ENCODE peak calls at places on chromosomes 6 and 20, in ten cellular contexts. One of them, this sample, is unnamed.

GRCh38 chr6:15183979-15184378 is 61.9 kb upstream of the JARID2 start:
- DNase-seq in fibroblast of lung: no peak
- DNase-seq in mesothelial cell of epicardium: no peak
- DNase-seq in RCC 7860: no peak
- DNase-seq in NCI-H1048: no peak
- DNase-seq in EH: no peak
- DNase-seq in activated CD4-positive, alpha-beta T cell treated with anti-CD3 and anti-CD28 coated beads, Interleukin-2, amount 50 U/mL, for 1 hour: no peak
- DNase-seq in immature natural killer cell: no peak
- DNase-seq in activated naive CD4-positive, alpha-beta T cell treated with anti-CD3 and anti-CD28 coated beads for 36 hours: peak
- DNase-seq in stimulated activated CD4-positive, alpha-beta T cell treated with anti-CD3 and anti-CD28 coated beads, Interleukin-1b, Interleukin-23, amount 100 ng/mL, for 4 hours: peak
- DNase-seq in this sample: no peak

GRCh38 chr6:103047567-103047966 is 1654.1 kb downstream of the GRIK2 start:
- DNase-seq in stimulated activated CD4-positive, alpha-beta T cell treated with anti-CD3 and anti-CD28 coated beads, Interleukin-1b, Interleukin-23, amount 100 ng/mL, for 4 hours: no peak
- DNase-seq in activated CD4-positive, alpha-beta T cell treated with anti-CD3 and anti-CD28 coated beads, Interleukin-2, amount 50 U/mL, for 1 hour: no peak
- DNase-seq in fibroblast of lung: no peak
- DNase-seq in mesothelial cell of epicardium: no peak
- DNase-seq in EH: no peak
- DNase-seq in RCC 7860: no peak
- DNase-seq in activated naive CD4-positive, alpha-beta T cell treated with anti-CD3 and anti-CD28 coated beads for 36 hours: no peak
- DNase-seq in NCI-H1048: no peak
- DNase-seq in immature natural killer cell: no peak
- DNase-seq in this sample: no peak

GRCh38 chr20:4046926-4047325 is 31.6 kb upstream of the RNF24 start:
- DNase-seq in activated CD4-positive, alpha-beta T cell treated with anti-CD3 and anti-CD28 coated beads, Interleukin-2, amount 50 U/mL, for 1 hour: no peak
- DNase-seq in mesothelial cell of epicardium: no peak
- DNase-seq in stimulated activated CD4-positive, alpha-beta T cell treated with anti-CD3 and anti-CD28 coated beads, Interleukin-1b, Interleukin-23, amount 100 ng/mL, for 4 hours: no peak
- DNase-seq in RCC 7860: no peak
- DNase-seq in EH: no peak
- DNase-seq in NCI-H1048: no peak
- DNase-seq in activated naive CD4-positive, alpha-beta T cell treated with anti-CD3 and anti-CD28 coated beads for 36 hours: no peak
- DNase-seq in fibroblast of lung: no peak
- DNase-seq in immature natural killer cell: no peak
- DNase-seq in this sample: no peak

GRCh38 chr6:41937472-41937871 is 4.1 kb downstream of the CCND3 start:
- DNase-seq in NCI-H1048: no peak
- DNase-seq in stimulated activated CD4-positive, alpha-beta T cell treated with anti-CD3 and anti-CD28 coated beads, Interleukin-1b, Interleukin-23, amount 100 ng/mL, for 4 hours: no peak
- DNase-seq in activated naive CD4-positive, alpha-beta T cell treated with anti-CD3 and anti-CD28 coated beads for 36 hours: no peak
- DNase-seq in immature natural killer cell: no peak
- DNase-seq in RCC 7860: no peak
- DNase-seq in mesothelial cell of epicardium: no peak
- DNase-seq in fibroblast of lung: no peak
- DNase-seq in EH: no peak
- DNase-seq in activated CD4-positive, alpha-beta T cell treated with anti-CD3 and anti-CD28 coated beads, Interleukin-2, amount 50 U/mL, for 1 hour: no peak
- DNase-seq in this sample: no peak

GRCh38 chr6:154632121-154632520 is 101.1 kb upstream of the SCAF8 start:
- DNase-seq in NCI-H1048: no peak
- DNase-seq in activated naive CD4-positive, alpha-beta T cell treated with anti-CD3 and anti-CD28 coated beads for 36 hours: no peak
- DNase-seq in stimulated activated CD4-positive, alpha-beta T cell treated with anti-CD3 and anti-CD28 coated beads, Interleukin-1b, Interleukin-23, amount 100 ng/mL, for 4 hours: no peak
- DNase-seq in RCC 7860: no peak
- DNase-seq in activated CD4-positive, alpha-beta T cell treated with anti-CD3 and anti-CD28 coated beads, Interleukin-2, amount 50 U/mL, for 1 hour: no peak
- DNase-seq in immature natural killer cell: no peak
- DNase-seq in EH: no peak
- DNase-seq in fibroblast of lung: no peak
- DNase-seq in mesothelial cell of epicardium: no peak
- DNase-seq in this sample: no peak

GRCh38 chr6:166105341-166106075 is 62.1 kb downstream of the TBXT start:
- DNase-seq in immature natural killer cell: no peak
- DNase-seq in NCI-H1048: no peak
- DNase-seq in mesothelial cell of epicardium: no peak
- DNase-seq in activated naive CD4-positive, alpha-beta T cell treated with anti-CD3 and anti-CD28 coated beads for 36 hours: no peak
- DNase-seq in stimulated activated CD4-positive, alpha-beta T cell treated with anti-CD3 and anti-CD28 coated beads, Interleukin-1b, Interleukin-23, amount 100 ng/mL, for 4 hours: no peak
- DNase-seq in fibroblast of lung: no peak
- DNase-seq in RCC 7860: no peak
- DNase-seq in EH: no peak
- DNase-seq in activated CD4-positive, alpha-beta T cell treated with anti-CD3 and anti-CD28 coated beads, Interleukin-2, amount 50 U/mL, for 1 hour: no peak
- DNase-seq in this sample: no peak

GRCh38 chr6:45445364-45445748 is 67.6 kb upstream of the SUPT3H start:
- DNase-seq in mesothelial cell of epicardium: no peak
- DNase-seq in NCI-H1048: no peak
- DNase-seq in fibroblast of lung: no peak
- DNase-seq in immature natural killer cell: no peak
- DNase-seq in RCC 7860: no peak
- DNase-seq in activated naive CD4-positive, alpha-beta T cell treated with anti-CD3 and anti-CD28 coated beads for 36 hours: no peak
- DNase-seq in activated CD4-positive, alpha-beta T cell treated with anti-CD3 and anti-CD28 coated beads, Interleukin-2, amount 50 U/mL, for 1 hour: no peak
- DNase-seq in EH: no peak
- DNase-seq in stimulated activated CD4-positive, alpha-beta T cell treated with anti-CD3 and anti-CD28 coated beads, Interleukin-1b, Interleukin-23, amount 100 ng/mL, for 4 hours: no peak
- DNase-seq in this sample: no peak

GRCh38 chr6:82015526-82015925 is 232.0 kb downstream of the IBTK start:
- DNase-seq in NCI-H1048: no peak
- DNase-seq in immature natural killer cell: no peak
- DNase-seq in EH: no peak
- DNase-seq in RCC 7860: no peak
- DNase-seq in mesothelial cell of epicardium: no peak
- DNase-seq in activated CD4-positive, alpha-beta T cell treated with anti-CD3 and anti-CD28 coated beads, Interleukin-2, amount 50 U/mL, for 1 hour: no peak
- DNase-seq in fibroblast of lung: no peak
- DNase-seq in stimulated activated CD4-positive, alpha-beta T cell treated with anti-CD3 and anti-CD28 coated beads, Interleukin-1b, Interleukin-23, amount 100 ng/mL, for 4 hours: no peak
- DNase-seq in activated naive CD4-positive, alpha-beta T cell treated with anti-CD3 and anti-CD28 coated beads for 36 hours: no peak
- DNase-seq in this sample: no peak

GRCh38 chr6:77624468-77624867 is 28.4 kb upstream of the MEI4 start:
- DNase-seq in EH: no peak
- DNase-seq in fibroblast of lung: no peak
- DNase-seq in immature natural killer cell: no peak
- DNase-seq in activated CD4-positive, alpha-beta T cell treated with anti-CD3 and anti-CD28 coated beads, Interleukin-2, amount 50 U/mL, for 1 hour: no peak
- DNase-seq in activated naive CD4-positive, alpha-beta T cell treated with anti-CD3 and anti-CD28 coated beads for 36 hours: no peak
- DNase-seq in stimulated activated CD4-positive, alpha-beta T cell treated with anti-CD3 and anti-CD28 coated beads, Interleukin-1b, Interleukin-23, amount 100 ng/mL, for 4 hours: no peak
- DNase-seq in RCC 7860: no peak
- DNase-seq in NCI-H1048: no peak
- DNase-seq in mesothelial cell of epicardium: no peak
- DNase-seq in this sample: no peak

GRCh38 chr6:99333068-99333467 is 16.4 kb downstream of the FAXC start:
- DNase-seq in fibroblast of lung: no peak
- DNase-seq in mesothelial cell of epicardium: no peak
- DNase-seq in activated CD4-positive, alpha-beta T cell treated with anti-CD3 and anti-CD28 coated beads, Interleukin-2, amount 50 U/mL, for 1 hour: no peak
- DNase-seq in EH: no peak
- DNase-seq in NCI-H1048: no peak
- DNase-seq in immature natural killer cell: no peak
- DNase-seq in RCC 7860: no peak
- DNase-seq in stimulated activated CD4-positive, alpha-beta T cell treated with anti-CD3 and anti-CD28 coated beads, Interleukin-1b, Interleukin-23, amount 100 ng/mL, for 4 hours: no peak
- DNase-seq in activated naive CD4-positive, alpha-beta T cell treated with anti-CD3 and anti-CD28 coated beads for 36 hours: no peak
- DNase-seq in this sample: no peak

GRCh38 chr6:13431861-13432465 is 55.4 kb downstream of the GFOD1 start:
- DNase-seq in activated naive CD4-positive, alpha-beta T cell treated with anti-CD3 and anti-CD28 coated beads for 36 hours: peak
- DNase-seq in mesothelial cell of epicardium: no peak
- DNase-seq in activated CD4-positive, alpha-beta T cell treated with anti-CD3 and anti-CD28 coated beads, Interleukin-2, amount 50 U/mL, for 1 hour: no peak
- DNase-seq in stimulated activated CD4-positive, alpha-beta T cell treated with anti-CD3 and anti-CD28 coated beads, Interleukin-1b, Interleukin-23, amount 100 ng/mL, for 4 hours: no peak
- DNase-seq in RCC 7860: no peak
- DNase-seq in NCI-H1048: no peak
- DNase-seq in fibroblast of lung: no peak
- DNase-seq in EH: no peak
- DNase-seq in immature natural killer cell: peak
- DNase-seq in this sample: no peak

GRCh38 chr20:35771367-35771688 is 487 bp upstream of the PHF20 start:
- DNase-seq in EH: no peak
- DNase-seq in activated naive CD4-positive, alpha-beta T cell treated with anti-CD3 and anti-CD28 coated beads for 36 hours: no peak
- DNase-seq in immature natural killer cell: no peak
- DNase-seq in fibroblast of lung: no peak
- DNase-seq in NCI-H1048: no peak
- DNase-seq in mesothelial cell of epicardium: no peak
- DNase-seq in activated CD4-positive, alpha-beta T cell treated with anti-CD3 and anti-CD28 coated beads, Interleukin-2, amount 50 U/mL, for 1 hour: no peak
- DNase-seq in RCC 7860: no peak
- DNase-seq in stimulated activated CD4-positive, alpha-beta T cell treated with anti-CD3 and anti-CD28 coated beads, Interleukin-1b, Interleukin-23, amount 100 ng/mL, for 4 hours: no peak
- DNase-seq in this sample: no peak

GRCh38 chr20:47360207-47360488 is 3.6 kb upstream of the ZMYND8 start:
- DNase-seq in NCI-H1048: no peak
- DNase-seq in activated naive CD4-positive, alpha-beta T cell treated with anti-CD3 and anti-CD28 coated beads for 36 hours: no peak
- DNase-seq in stimulated activated CD4-positive, alpha-beta T cell treated with anti-CD3 and anti-CD28 coated beads, Interleukin-1b, Interleukin-23, amount 100 ng/mL, for 4 hours: no peak
- DNase-seq in activated CD4-positive, alpha-beta T cell treated with anti-CD3 and anti-CD28 coated beads, Interleukin-2, amount 50 U/mL, for 1 hour: no peak
- DNase-seq in EH: peak
- DNase-seq in RCC 7860: peak
- DNase-seq in mesothelial cell of epicardium: no peak
- DNase-seq in fibroblast of lung: peak
- DNase-seq in immature natural killer cell: no peak
- DNase-seq in this sample: peak

GRCh38 chr6:52591832-52592231 is 15.0 kb upstream of the TRAM2 start:
- DNase-seq in activated CD4-positive, alpha-beta T cell treated with anti-CD3 and anti-CD28 coated beads, Interleukin-2, amount 50 U/mL, for 1 hour: no peak
- DNase-seq in stimulated activated CD4-positive, alpha-beta T cell treated with anti-CD3 and anti-CD28 coated beads, Interleukin-1b, Interleukin-23, amount 100 ng/mL, for 4 hours: no peak
- DNase-seq in fibroblast of lung: no peak
- DNase-seq in immature natural killer cell: no peak
- DNase-seq in mesothelial cell of epicardium: no peak
- DNase-seq in activated naive CD4-positive, alpha-beta T cell treated with anti-CD3 and anti-CD28 coated beads for 36 hours: no peak
- DNase-seq in EH: no peak
- DNase-seq in RCC 7860: no peak
- DNase-seq in NCI-H1048: no peak
- DNase-seq in this sample: peak

GRCh38 chr6:144349690-144350132 is 64.6 kb downstream of the UTRN start:
- DNase-seq in activated naive CD4-positive, alpha-beta T cell treated with anti-CD3 and anti-CD28 coated beads for 36 hours: no peak
- DNase-seq in activated CD4-positive, alpha-beta T cell treated with anti-CD3 and anti-CD28 coated beads, Interleukin-2, amount 50 U/mL, for 1 hour: no peak
- DNase-seq in immature natural killer cell: peak
- DNase-seq in mesothelial cell of epicardium: no peak
- DNase-seq in NCI-H1048: no peak
- DNase-seq in EH: peak
- DNase-seq in fibroblast of lung: peak
- DNase-seq in stimulated activated CD4-positive, alpha-beta T cell treated with anti-CD3 and anti-CD28 coated beads, Interleukin-1b, Interleukin-23, amount 100 ng/mL, for 4 hours: no peak
- DNase-seq in RCC 7860: peak
- DNase-seq in this sample: no peak

GRCh38 chr20:14245368-14245970 is 91.9 kb downstream of the FLRT3 start:
- DNase-seq in fibroblast of lung: peak
- DNase-seq in immature natural killer cell: no peak
- DNase-seq in activated naive CD4-positive, alpha-beta T cell treated with anti-CD3 and anti-CD28 coated beads for 36 hours: no peak
- DNase-seq in RCC 7860: no peak
- DNase-seq in activated CD4-positive, alpha-beta T cell treated with anti-CD3 and anti-CD28 coated beads, Interleukin-2, amount 50 U/mL, for 1 hour: no peak
- DNase-seq in stimulated activated CD4-positive, alpha-beta T cell treated with anti-CD3 and anti-CD28 coated beads, Interleukin-1b, Interleukin-23, amount 100 ng/mL, for 4 hours: no peak
- DNase-seq in mesothelial cell of epicardium: no peak
- DNase-seq in NCI-H1048: no peak
- DNase-seq in EH: peak
- DNase-seq in this sample: no peak

GRCh38 chr6:116352515-116353471 is 18.0 kb upstream of the DSE start:
- DNase-seq in stimulated activated CD4-positive, alpha-beta T cell treated with anti-CD3 and anti-CD28 coated beads, Interleukin-1b, Interleukin-23, amount 100 ng/mL, for 4 hours: no peak
- DNase-seq in RCC 7860: peak
- DNase-seq in activated CD4-positive, alpha-beta T cell treated with anti-CD3 and anti-CD28 coated beads, Interleukin-2, amount 50 U/mL, for 1 hour: no peak
- DNase-seq in activated naive CD4-positive, alpha-beta T cell treated with anti-CD3 and anti-CD28 coated beads for 36 hours: no peak
- DNase-seq in fibroblast of lung: peak
- DNase-seq in mesothelial cell of epicardium: no peak
- DNase-seq in EH: peak
- DNase-seq in immature natural killer cell: no peak
- DNase-seq in NCI-H1048: no peak
- DNase-seq in this sample: no peak

GRCh38 chr20:40636486-40636885 is 52.5 kb downstream of the MAFB start:
- DNase-seq in activated naive CD4-positive, alpha-beta T cell treated with anti-CD3 and anti-CD28 coated beads for 36 hours: no peak
- DNase-seq in fibroblast of lung: no peak
- DNase-seq in mesothelial cell of epicardium: no peak
- DNase-seq in NCI-H1048: no peak
- DNase-seq in immature natural killer cell: no peak
- DNase-seq in stimulated activated CD4-positive, alpha-beta T cell treated with anti-CD3 and anti-CD28 coated beads, Interleukin-1b, Interleukin-23, amount 100 ng/mL, for 4 hours: no peak
- DNase-seq in RCC 7860: no peak
- DNase-seq in EH: no peak
- DNase-seq in activated CD4-positive, alpha-beta T cell treated with anti-CD3 and anti-CD28 coated beads, Interleukin-2, amount 50 U/mL, for 1 hour: no peak
- DNase-seq in this sample: no peak

GRCh38 chr20:49572857-49573256 is 4.9 kb upstream of the PTGIS start:
- DNase-seq in fibroblast of lung: no peak
- DNase-seq in activated naive CD4-positive, alpha-beta T cell treated with anti-CD3 and anti-CD28 coated beads for 36 hours: no peak
- DNase-seq in EH: no peak
- DNase-seq in activated CD4-positive, alpha-beta T cell treated with anti-CD3 and anti-CD28 coated beads, Interleukin-2, amount 50 U/mL, for 1 hour: no peak
- DNase-seq in stimulated activated CD4-positive, alpha-beta T cell treated with anti-CD3 and anti-CD28 coated beads, Interleukin-1b, Interleukin-23, amount 100 ng/mL, for 4 hours: no peak
- DNase-seq in NCI-H1048: no peak
- DNase-seq in RCC 7860: no peak
- DNase-seq in immature natural killer cell: no peak
- DNase-seq in mesothelial cell of epicardium: no peak
- DNase-seq in this sample: no peak

GRCh38 chr20:31713312-31714049 is 9.2 kb downstream of the BCL2L1 start:
- DNase-seq in EH: peak
- DNase-seq in mesothelial cell of epicardium: no peak
- DNase-seq in immature natural killer cell: no peak
- DNase-seq in RCC 7860: peak
- DNase-seq in activated CD4-positive, alpha-beta T cell treated with anti-CD3 and anti-CD28 coated beads, Interleukin-2, amount 50 U/mL, for 1 hour: no peak
- DNase-seq in NCI-H1048: no peak
- DNase-seq in stimulated activated CD4-positive, alpha-beta T cell treated with anti-CD3 and anti-CD28 coated beads, Interleukin-1b, Interleukin-23, amount 100 ng/mL, for 4 hours: no peak
- DNase-seq in activated naive CD4-positive, alpha-beta T cell treated with anti-CD3 and anti-CD28 coated beads for 36 hours: no peak
- DNase-seq in fibroblast of lung: peak
- DNase-seq in this sample: no peak

GRCh38 chr6:130222775-130223174 is at the start of gene SAMD3:
- DNase-seq in EH: no peak
- DNase-seq in RCC 7860: no peak
- DNase-seq in activated naive CD4-positive, alpha-beta T cell treated with anti-CD3 and anti-CD28 coated beads for 36 hours: no peak
- DNase-seq in mesothelial cell of epicardium: no peak
- DNase-seq in immature natural killer cell: peak
- DNase-seq in activated CD4-positive, alpha-beta T cell treated with anti-CD3 and anti-CD28 coated beads, Interleukin-2, amount 50 U/mL, for 1 hour: no peak
- DNase-seq in NCI-H1048: no peak
- DNase-seq in fibroblast of lung: no peak
- DNase-seq in stimulated activated CD4-positive, alpha-beta T cell treated with anti-CD3 and anti-CD28 coated beads, Interleukin-1b, Interleukin-23, amount 100 ng/mL, for 4 hours: no peak
- DNase-seq in this sample: no peak

GRCh38 chr6:109853426-109853825 is 124.7 kb upstream of the GPR6 start:
- DNase-seq in fibroblast of lung: no peak
- DNase-seq in activated CD4-positive, alpha-beta T cell treated with anti-CD3 and anti-CD28 coated beads, Interleukin-2, amount 50 U/mL, for 1 hour: no peak
- DNase-seq in stimulated activated CD4-positive, alpha-beta T cell treated with anti-CD3 and anti-CD28 coated beads, Interleukin-1b, Interleukin-23, amount 100 ng/mL, for 4 hours: no peak
- DNase-seq in RCC 7860: no peak
- DNase-seq in immature natural killer cell: no peak
- DNase-seq in activated naive CD4-positive, alpha-beta T cell treated with anti-CD3 and anti-CD28 coated beads for 36 hours: no peak
- DNase-seq in EH: no peak
- DNase-seq in NCI-H1048: no peak
- DNase-seq in mesothelial cell of epicardium: no peak
- DNase-seq in this sample: no peak

GRCh38 chr20:57654998-57655811 is 35.0 kb upstream of the ZBP1 start:
- DNase-seq in activated naive CD4-positive, alpha-beta T cell treated with anti-CD3 and anti-CD28 coated beads for 36 hours: no peak
- DNase-seq in fibroblast of lung: no peak
- DNase-seq in activated CD4-positive, alpha-beta T cell treated with anti-CD3 and anti-CD28 coated beads, Interleukin-2, amount 50 U/mL, for 1 hour: no peak
- DNase-seq in immature natural killer cell: no peak
- DNase-seq in NCI-H1048: no peak
- DNase-seq in EH: no peak
- DNase-seq in RCC 7860: no peak
- DNase-seq in mesothelial cell of epicardium: peak
- DNase-seq in stimulated activated CD4-positive, alpha-beta T cell treated with anti-CD3 and anti-CD28 coated beads, Interleukin-1b, Interleukin-23, amount 100 ng/mL, for 4 hours: no peak
- DNase-seq in this sample: no peak

GRCh38 chr20:63188159-63188442 is 27.8 kb downstream of the YTHDF1 start:
- DNase-seq in EH: no peak
- DNase-seq in NCI-H1048: no peak
- DNase-seq in mesothelial cell of epicardium: no peak
- DNase-seq in activated naive CD4-positive, alpha-beta T cell treated with anti-CD3 and anti-CD28 coated beads for 36 hours: no peak
- DNase-seq in immature natural killer cell: no peak
- DNase-seq in stimulated activated CD4-positive, alpha-beta T cell treated with anti-CD3 and anti-CD28 coated beads, Interleukin-1b, Interleukin-23, amount 100 ng/mL, for 4 hours: no peak
- DNase-seq in activated CD4-positive, alpha-beta T cell treated with anti-CD3 and anti-CD28 coated beads, Interleukin-2, amount 50 U/mL, for 1 hour: no peak
- DNase-seq in fibroblast of lung: no peak
- DNase-seq in RCC 7860: no peak
- DNase-seq in this sample: no peak

GRCh38 chr20:37651932-37652331 is 41.9 kb upstream of the CTNNBL1 start:
- DNase-seq in immature natural killer cell: peak
- DNase-seq in activated CD4-positive, alpha-beta T cell treated with anti-CD3 and anti-CD28 coated beads, Interleukin-2, amount 50 U/mL, for 1 hour: no peak
- DNase-seq in mesothelial cell of epicardium: no peak
- DNase-seq in fibroblast of lung: peak
- DNase-seq in stimulated activated CD4-positive, alpha-beta T cell treated with anti-CD3 and anti-CD28 coated beads, Interleukin-1b, Interleukin-23, amount 100 ng/mL, for 4 hours: peak
- DNase-seq in NCI-H1048: no peak
- DNase-seq in activated naive CD4-positive, alpha-beta T cell treated with anti-CD3 and anti-CD28 coated beads for 36 hours: peak
- DNase-seq in EH: peak
- DNase-seq in RCC 7860: peak
- DNase-seq in this sample: peak

GRCh38 chr6:137362878-137363804 is 131.1 kb downstream of the OLIG3 start:
- DNase-seq in activated naive CD4-positive, alpha-beta T cell treated with anti-CD3 and anti-CD28 coated beads for 36 hours: no peak
- DNase-seq in NCI-H1048: no peak
- DNase-seq in stimulated activated CD4-positive, alpha-beta T cell treated with anti-CD3 and anti-CD28 coated beads, Interleukin-1b, Interleukin-23, amount 100 ng/mL, for 4 hours: no peak
- DNase-seq in fibroblast of lung: no peak
- DNase-seq in RCC 7860: no peak
- DNase-seq in activated CD4-positive, alpha-beta T cell treated with anti-CD3 and anti-CD28 coated beads, Interleukin-2, amount 50 U/mL, for 1 hour: no peak
- DNase-seq in mesothelial cell of epicardium: no peak
- DNase-seq in immature natural killer cell: no peak
- DNase-seq in EH: no peak
- DNase-seq in this sample: no peak

GRCh38 chr20:58618694-58619540 is 32.2 kb upstream of the STX16 start:
- DNase-seq in fibroblast of lung: peak
- DNase-seq in activated CD4-positive, alpha-beta T cell treated with anti-CD3 and anti-CD28 coated beads, Interleukin-2, amount 50 U/mL, for 1 hour: no peak
- DNase-seq in mesothelial cell of epicardium: no peak
- DNase-seq in activated naive CD4-positive, alpha-beta T cell treated with anti-CD3 and anti-CD28 coated beads for 36 hours: no peak
- DNase-seq in stimulated activated CD4-positive, alpha-beta T cell treated with anti-CD3 and anti-CD28 coated beads, Interleukin-1b, Interleukin-23, amount 100 ng/mL, for 4 hours: no peak
- DNase-seq in RCC 7860: no peak
- DNase-seq in immature natural killer cell: no peak
- DNase-seq in EH: peak
- DNase-seq in NCI-H1048: no peak
- DNase-seq in this sample: no peak

GRCh38 chr6:136706431-136706830 is 85.8 kb downstream of the MAP3K5 start:
- DNase-seq in fibroblast of lung: no peak
- DNase-seq in stimulated activated CD4-positive, alpha-beta T cell treated with anti-CD3 and anti-CD28 coated beads, Interleukin-1b, Interleukin-23, amount 100 ng/mL, for 4 hours: no peak
- DNase-seq in activated CD4-positive, alpha-beta T cell treated with anti-CD3 and anti-CD28 coated beads, Interleukin-2, amount 50 U/mL, for 1 hour: no peak
- DNase-seq in EH: no peak
- DNase-seq in NCI-H1048: no peak
- DNase-seq in RCC 7860: no peak
- DNase-seq in immature natural killer cell: no peak
- DNase-seq in mesothelial cell of epicardium: no peak
- DNase-seq in activated naive CD4-positive, alpha-beta T cell treated with anti-CD3 and anti-CD28 coated beads for 36 hours: no peak
- DNase-seq in this sample: no peak